ENCODE peak calls at places on chromosomes 11 and 22, in eight cellular contexts. M is left ventricle myocardium inferior, S is NCI-H748 treated with DMSO at 0.1 percent for 48 hours, G is neural crest cell, Q is Calu3, R is glomerular endothelial cell, C is heart left ventricle, U is AG08395. J is an unnamed sample.

GRCh38 chr11:130390071-130390758 is 38.2 kb downstream of the ADAMTS8 start:
- DNase-seq in M (no peak), S (no peak), G (no peak), Q (peak; percentile 25), R (no peak), C (no peak), U (peak; percentile 75), J (no peak)

GRCh38 chr11:19193916-19194315 is 7.9 kb downstream of the CSRP3 start:
- DNase-seq in M (no peak), S (no peak), G (no peak), Q (no peak), R (no peak), C (no peak), U (no peak), J (no peak)

GRCh38 chr22:22834783-22835182 is 52.8 kb upstream of the IGLL5 start:
- DNase-seq in M (no peak), S (no peak), G (no peak), Q (no peak), R (no peak), C (no peak), U (no peak), J (no peak)

GRCh38 chr22:26170795-26171194 is 1.5 kb downstream of the SEZ6L start:
- DNase-seq in M (peak; percentile 13), S (peak; percentile 74), G (peak; percentile 30), Q (no peak), R (no peak), C (no peak), U (no peak), J (no peak)

GRCh38 chr22:37171662-37172061 is 16.4 kb downstream of the C1QTNF6 start:
- DNase-seq in M (no peak), S (no peak), G (no peak), Q (no peak), R (no peak), C (no peak), U (no peak), J (no peak)

GRCh38 chr22:46027219-46028068 is 50.5 kb upstream of the WNT7B start:
- DNase-seq in M (peak; percentile 74), S (no peak), G (peak; percentile 35), Q (peak; percentile 43), R (no peak), C (peak; percentile 83), U (peak; percentile 31), J (no peak)

GRCh38 chr22:33922268-33922667 is 2.0 kb upstream of the LARGE1 start:
- DNase-seq in M (peak; percentile 25), S (no peak), G (peak; percentile 53), Q (peak; percentile 13), R (no peak), C (peak; percentile 29), U (peak; percentile 25), J (no peak)

GRCh38 chr11:121800704-121801516 is 315.1 kb downstream of the BLID start:
- DNase-seq in M (no peak), S (no peak), G (no peak), Q (no peak), R (no peak), C (peak; percentile 29), U (peak; percentile 9), J (no peak)

GRCh38 chr11:93704237-93704636 is 37.1 kb downstream of the TAF1D start:
- DNase-seq in M (no peak), S (no peak), G (no peak), Q (peak; percentile 15), R (no peak), C (no peak), U (no peak), J (no peak)

GRCh38 chr22:17606472-17606871 is 22.1 kb downstream of the ATP6V1E1 start:
- DNase-seq in M (no peak), S (no peak), G (no peak), Q (no peak), R (no peak), C (peak; percentile 44), U (peak; percentile 64), J (no peak)

GRCh38 chr11:11313426-11313825 is 39.6 kb downstream of the CSNK2A3 start:
- DNase-seq in M (no peak), S (no peak), G (no peak), Q (peak; percentile 55), R (no peak), C (no peak), U (no peak), J (no peak)

GRCh38 chr22:29079218-29079901 is 6.5 kb downstream of the KREMEN1 start:
- DNase-seq in M (no peak), S (peak; percentile 76), G (no peak), Q (no peak), R (no peak), C (no peak), U (peak; percentile 43), J (no peak)

GRCh38 chr11:71563401-71563800 is 2.0 kb upstream of the KRTAP5-10 start:
- DNase-seq in M (no peak), S (no peak), G (peak; percentile 25), Q (peak; percentile 30), R (peak; percentile 36), C (no peak), U (peak; percentile 51), J (peak; percentile 11)

GRCh38 chr11:85813721-85814120 is 2.8 kb upstream of the SYTL2 start:
- DNase-seq in M (no peak), S (peak; percentile 1), G (no peak), Q (no peak), R (no peak), C (no peak), U (no peak), J (no peak)

GRCh38 chr11:82756765-82757650 is 23.3 kb upstream of the FAM181B start:
- DNase-seq in M (no peak), S (no peak), G (no peak), Q (no peak), R (no peak), C (no peak), U (no peak), J (no peak)

GRCh38 chr11:121554552-121554951 is 101.8 kb upstream of the SORL1-AS1 start:
- DNase-seq in M (no peak), S (no peak), G (no peak), Q (no peak), R (no peak), C (no peak), U (no peak), J (no peak)

GRCh38 chr11:59102259-59102765 is 4.7 kb upstream of the FAM111B start:
- DNase-seq in M (peak; percentile 25), S (peak; percentile 34), G (peak; percentile 53), Q (peak; percentile 73), R (no peak), C (peak; percentile 41), U (peak; percentile 46), J (no peak)

GRCh38 chr22:38901111-38901641 is 29.2 kb upstream of the CBX6 start:
- DNase-seq in M (no peak), S (no peak), G (no peak), Q (no peak), R (no peak), C (no peak), U (no peak), J (no peak)

GRCh38 chr22:29377979-29378378 is 10.4 kb downstream of the AP1B1 start:
- DNase-seq in M (no peak), S (no peak), G (no peak), Q (peak; percentile 84), R (no peak), C (no peak), U (no peak), J (no peak)

GRCh38 chr11:115194798-115195101 is 309.5 kb downstream of the CADM1 start:
- DNase-seq in M (no peak), S (no peak), G (no peak), Q (no peak), R (no peak), C (no peak), U (peak; percentile 75), J (no peak)

GRCh38 chr11:43933608-43934358 is 8.7 kb upstream of the C11orf96 start:
- DNase-seq in M (no peak), S (no peak), G (no peak), Q (no peak), R (no peak), C (no peak), U (peak; percentile 38), J (no peak)

GRCh38 chr22:39317756-39318506 is 1.5 kb downstream of the RPL3 start:
- DNase-seq in M (no peak), S (no peak), G (no peak), Q (no peak), R (no peak), C (no peak), U (no peak), J (no peak)

GRCh38 chr11:61377461-61378160 is 14.8 kb upstream of the TMEM216 start:
- DNase-seq in M (no peak), S (no peak), G (no peak), Q (no peak), R (no peak), C (no peak), U (peak; percentile 37), J (no peak)

GRCh38 chr22:43925433-43926348 is 2.1 kb downstream of the PNPLA3 start:
- DNase-seq in M (no peak), S (no peak), G (no peak), Q (no peak), R (no peak), C (no peak), U (peak; percentile 47), J (no peak)

GRCh38 chr11:57974132-57974531 is 49.5 kb upstream of the OR9Q1 start:
- DNase-seq in M (no peak), S (no peak), G (no peak), Q (no peak), R (no peak), C (no peak), U (no peak), J (no peak)

GRCh38 chr11:14842002-14842401 is 50.0 kb downstream of the CYP2R1 start:
- DNase-seq in M (no peak), S (no peak), G (no peak), Q (no peak), R (no peak), C (no peak), U (no peak), J (no peak)

GRCh38 chr22:24482586-24482985 is 12.5 kb upstream of the UPB1 start:
- DNase-seq in M (no peak), S (peak; percentile 27), G (no peak), Q (no peak), R (no peak), C (no peak), U (peak; percentile 85), J (no peak)

GRCh38 chr11:134050541-134051383 is 18.1 kb upstream of the JAM3 start:
- DNase-seq in M (peak; percentile 71), S (peak; percentile 7), G (peak; percentile 75), Q (peak; percentile 64), R (no peak), C (peak; percentile 70), U (peak; percentile 81), J (no peak)

GRCh38 chr11:32379714-32380113 is 55.6 kb downstream of the WT1 start:
- DNase-seq in M (no peak), S (no peak), G (no peak), Q (no peak), R (no peak), C (no peak), U (no peak), J (no peak)

GRCh38 chr22:17441326-17441725 is 72.1 kb downstream of the CECR2 start:
- DNase-seq in M (no peak), S (no peak), G (no peak), Q (no peak), R (no peak), C (no peak), U (no peak), J (no peak)

GRCh38 chr22:21003782-21004181 is 1.9 kb upstream of the THAP7 start:
- DNase-seq in M (no peak), S (peak; percentile 0), G (no peak), Q (no peak), R (no peak), C (no peak), U (no peak), J (no peak)

GRCh38 chr22:30863161-30863833 is 105.3 kb downstream of the MORC2 start:
- DNase-seq in M (no peak), S (no peak), G (peak; percentile 0), Q (no peak), R (no peak), C (no peak), U (peak; percentile 3), J (no peak)

GRCh38 chr11:128481135-128481534 is 106.2 kb downstream of the ETS1 start:
- DNase-seq in M (no peak), S (no peak), G (no peak), Q (no peak), R (no peak), C (no peak), U (peak; percentile 70), J (no peak)

GRCh38 chr11:122486793-122487495 is 168.6 kb upstream of the UBASH3B start:
- DNase-seq in M (no peak), S (no peak), G (peak; percentile 4), Q (no peak), R (peak; percentile 36), C (no peak), U (no peak), J (peak; percentile 41)

J was measured in pulmonary artery endothelial cell.